ENCODE peak calls at places on chromosomes 5 and 9, in seven cellular contexts. Y is progenitor cell of endocrine pancreas; T is NCI-H1092 treated with DMSO at 0.1 percent for 48 hours; V is activated T-helper 1 cell treated with anti-CD3 and anti-CD28 coated beads, Interleukin-2, amount 50 U/mL, for 16 hours; F is iris pigment epithelial cell; K is NCI-H345; U is transverse colon. J is an unnamed sample.

GRCh38 chr5:14364576-14365472 is 216.8 kb upstream of the OTULINL start:
- DNase-seq in Y (peak), T (peak), K (peak), U (no peak), V (no peak), F (no peak), J (no peak)

GRCh38 chr5:89929173-89929572 is 480.4 kb downstream of the CETN3 start:
- DNase-seq in V (no peak), Y (no peak), K (no peak), F (no peak), U (no peak), T (no peak), J (no peak)

GRCh38 chr5:113224605-113225065 is 210.2 kb downstream of the TSSK1B start:
- DNase-seq in T (no peak), U (no peak), K (no peak), V (no peak), F (peak), Y (no peak), J (no peak)

GRCh38 chr5:84191296-84191695 is 193.4 kb downstream of the EDIL3 start:
- DNase-seq in V (no peak), T (no peak), Y (no peak), U (peak), F (no peak), K (no peak), J (no peak)

GRCh38 chr5:152956943-152957613 is 533.4 kb upstream of the GRIA1 start:
- DNase-seq in U (no peak), Y (no peak), T (no peak), V (no peak), K (no peak), F (no peak), J (no peak)

GRCh38 chr5:124439609-124440008 is 306.8 kb downstream of the ZNF608 start:
- DNase-seq in Y (no peak), V (no peak), F (no peak), U (no peak), T (peak), K (no peak), J (no peak)

GRCh38 chr5:127256886-127257597 is 33.6 kb upstream of the MEGF10 start:
- DNase-seq in F (no peak), K (no peak), U (no peak), Y (no peak), T (no peak), V (no peak), J (no peak)

GRCh38 chr5:15797116-15797515 is 297.1 kb downstream of the FBXL7 start:
- DNase-seq in V (no peak), K (no peak), F (no peak), Y (no peak), U (no peak), T (no peak), J (no peak)

GRCh38 chr5:132753135-132753987 is 6.1 kb downstream of the CCNI2 start:
- DNase-seq in U (peak), F (no peak), T (no peak), K (peak), Y (no peak), V (no peak), J (no peak)

GRCh38 chr5:2917524-2917923 is 166.0 kb upstream of the IRX2 start:
- DNase-seq in K (no peak), U (no peak), Y (no peak), F (no peak), V (no peak), T (no peak), J (no peak)

GRCh38 chr5:59189482-59189881 is 606.6 kb downstream of the RAB3C start:
- DNase-seq in F (no peak), K (no peak), U (no peak), Y (no peak), T (no peak), V (no peak), J (no peak)

GRCh38 chr5:56740000-56740399 is 75.3 kb upstream of the MAP3K1 start:
- DNase-seq in Y (no peak), F (peak), K (no peak), V (no peak), U (no peak), T (no peak), J (no peak)

GRCh38 chr9:81687521-81688261 is 1.7 kb downstream of the TLE1 start:
- DNase-seq in F (peak), U (peak), V (no peak), T (peak), Y (peak), K (peak), J (peak)

GRCh38 chr9:136222896-136223266 is 18.0 kb upstream of the LHX3 start:
- DNase-seq in U (no peak), F (no peak), T (no peak), K (no peak), V (no peak), Y (no peak), J (no peak)

GRCh38 chr5:77426670-77427069 is 65.4 kb downstream of the WDR41 start:
- DNase-seq in U (no peak), K (no peak), V (no peak), Y (no peak), F (peak), T (no peak), J (no peak)

GRCh38 chr5:77356740-77357139 is 135.4 kb downstream of the WDR41 start:
- DNase-seq in K (no peak), V (no peak), Y (no peak), F (peak), T (no peak), U (no peak), J (no peak)

GRCh38 chr9:85995612-85996011 is 54.7 kb downstream of the NAA35 start:
- DNase-seq in U (no peak), Y (no peak), F (no peak), V (no peak), T (no peak), K (no peak), J (no peak)

GRCh38 chr9:131722260-131722659 is 17.6 kb downstream of the RAPGEF1 start:
- DNase-seq in V (no peak), Y (no peak), F (no peak), K (peak), T (peak), U (no peak), J (peak)

GRCh38 chr5:116498478-116498877 is 76.1 kb downstream of the SEMA6A start:
- DNase-seq in U (peak), F (no peak), T (no peak), K (no peak), V (no peak), Y (no peak), J (no peak)

GRCh38 chr5:89016741-89017312 is 133.8 kb upstream of the MEF2C start:
- DNase-seq in V (no peak), Y (no peak), K (no peak), T (no peak), U (no peak), F (no peak), J (no peak)

GRCh38 chr5:128155793-128156192 is 72.2 kb downstream of the SLC12A2 start:
- DNase-seq in Y (no peak), F (no peak), V (no peak), T (no peak), U (no peak), K (no peak), J (no peak)

GRCh38 chr9:135478858-135479468 is 619 bp upstream of the PPP1R26 start:
- DNase-seq in U (peak), Y (peak), F (no peak), K (peak), V (no peak), T (no peak), J (no peak)

GRCh38 chr9:116369706-116370105 is 216.1 kb downstream of the PAPPA start:
- DNase-seq in V (no peak), F (no peak), Y (no peak), T (no peak), K (no peak), U (no peak), J (no peak)

J was measured in left ventricle myocardium inferior.